ENCODE peak calls at places on chromosomes 16 and 17, in four cellular contexts. One of them, this sample, is unnamed.

GRCh38 chr17:37756060-37756459 is 11.2 kb upstream of the HNF1B start:
- DNase-seq in endothelial cell of umbilical vein: no peak
- DNase-seq in A549: no peak
- DNase-seq in breast epithelium: no peak
- DNase-seq in this sample: no peak

GRCh38 chr16:64428463-64428862 is 693.4 kb downstream of the CDH11 start:
- DNase-seq in endothelial cell of umbilical vein: peak
- DNase-seq in A549: no peak
- DNase-seq in breast epithelium: no peak
- DNase-seq in this sample: no peak

GRCh38 chr17:81312624-81313325 is 17.7 kb upstream of the SLC38A10 start:
- DNase-seq in endothelial cell of umbilical vein: no peak
- DNase-seq in A549: no peak
- DNase-seq in breast epithelium: no peak
- DNase-seq in this sample: no peak

GRCh38 chr16:66925322-66925840 is at the start of gene RRAD:
- DNase-seq in endothelial cell of umbilical vein: peak
- DNase-seq in A549: no peak
- DNase-seq in breast epithelium: no peak
- DNase-seq in this sample: no peak

GRCh38 chr16:89320717-89321501 is 103.4 kb downstream of the ZNF778 start:
- DNase-seq in endothelial cell of umbilical vein: no peak
- DNase-seq in A549: no peak
- DNase-seq in breast epithelium: no peak
- DNase-seq in this sample: no peak

GRCh38 chr16:81401035-81401950 is 43.3 kb upstream of the CMIP start:
- DNase-seq in endothelial cell of umbilical vein: peak
- DNase-seq in A549: peak
- DNase-seq in breast epithelium: peak
- DNase-seq in this sample: no peak

GRCh38 chr17:62840871-62841270 is 32.8 kb upstream of the MARCHF10 start:
- DNase-seq in endothelial cell of umbilical vein: no peak
- DNase-seq in A549: no peak
- DNase-seq in breast epithelium: no peak
- DNase-seq in this sample: peak

GRCh38 chr17:69997332-69997731 is 77.7 kb upstream of the KCNJ16 start:
- DNase-seq in endothelial cell of umbilical vein: peak
- DNase-seq in A549: no peak
- DNase-seq in breast epithelium: no peak
- DNase-seq in this sample: no peak

GRCh38 chr17:20066253-20066652 is 57.1 kb downstream of the SPECC1 start:
- DNase-seq in endothelial cell of umbilical vein: no peak
- DNase-seq in A549: peak
- DNase-seq in breast epithelium: peak
- DNase-seq in this sample: no peak

GRCh38 chr16:59192551-59193199 is 458.6 kb upstream of the GOT2 start:
- DNase-seq in endothelial cell of umbilical vein: peak
- DNase-seq in A549: no peak
- DNase-seq in breast epithelium: no peak
- DNase-seq in this sample: no peak

GRCh38 chr17:11644265-11645212 is 46.3 kb downstream of the DNAH9 start:
- DNase-seq in endothelial cell of umbilical vein: peak
- DNase-seq in A549: peak
- DNase-seq in breast epithelium: peak
- DNase-seq in this sample: peak

GRCh38 chr16:46555981-46556380 is 65.2 kb downstream of the SHCBP1 start:
- DNase-seq in endothelial cell of umbilical vein: no peak
- DNase-seq in A549: no peak
- DNase-seq in breast epithelium: no peak
- DNase-seq in this sample: no peak

GRCh38 chr16:73584157-73584556 is 536.2 kb upstream of the ZFHX3 start:
- DNase-seq in endothelial cell of umbilical vein: no peak
- DNase-seq in A549: no peak
- DNase-seq in breast epithelium: no peak
- DNase-seq in this sample: no peak

GRCh38 chr16:56360117-56361008 is 65.0 kb downstream of the AMFR start:
- DNase-seq in endothelial cell of umbilical vein: no peak
- DNase-seq in A549: no peak
- DNase-seq in breast epithelium: no peak
- DNase-seq in this sample: no peak

GRCh38 chr16:183005-183404 is 2.7 kb downstream of the HBQ1 start:
- DNase-seq in endothelial cell of umbilical vein: no peak
- DNase-seq in A549: no peak
- DNase-seq in breast epithelium: no peak
- DNase-seq in this sample: no peak

GRCh38 chr16:179431-179830 is 828 bp upstream of the HBQ1 start:
- DNase-seq in endothelial cell of umbilical vein: no peak
- DNase-seq in A549: no peak
- DNase-seq in breast epithelium: no peak
- DNase-seq in this sample: no peak

GRCh38 chr16:180101-180920 is at the start of gene HBQ1:
- DNase-seq in endothelial cell of umbilical vein: peak
- DNase-seq in A549: peak
- DNase-seq in breast epithelium: no peak
- DNase-seq in this sample: no peak

GRCh38 chr16:181668-182021 is 1.4 kb downstream of the HBQ1 start:
- DNase-seq in endothelial cell of umbilical vein: no peak
- DNase-seq in A549: no peak
- DNase-seq in breast epithelium: no peak
- DNase-seq in this sample: no peak

DNA sequence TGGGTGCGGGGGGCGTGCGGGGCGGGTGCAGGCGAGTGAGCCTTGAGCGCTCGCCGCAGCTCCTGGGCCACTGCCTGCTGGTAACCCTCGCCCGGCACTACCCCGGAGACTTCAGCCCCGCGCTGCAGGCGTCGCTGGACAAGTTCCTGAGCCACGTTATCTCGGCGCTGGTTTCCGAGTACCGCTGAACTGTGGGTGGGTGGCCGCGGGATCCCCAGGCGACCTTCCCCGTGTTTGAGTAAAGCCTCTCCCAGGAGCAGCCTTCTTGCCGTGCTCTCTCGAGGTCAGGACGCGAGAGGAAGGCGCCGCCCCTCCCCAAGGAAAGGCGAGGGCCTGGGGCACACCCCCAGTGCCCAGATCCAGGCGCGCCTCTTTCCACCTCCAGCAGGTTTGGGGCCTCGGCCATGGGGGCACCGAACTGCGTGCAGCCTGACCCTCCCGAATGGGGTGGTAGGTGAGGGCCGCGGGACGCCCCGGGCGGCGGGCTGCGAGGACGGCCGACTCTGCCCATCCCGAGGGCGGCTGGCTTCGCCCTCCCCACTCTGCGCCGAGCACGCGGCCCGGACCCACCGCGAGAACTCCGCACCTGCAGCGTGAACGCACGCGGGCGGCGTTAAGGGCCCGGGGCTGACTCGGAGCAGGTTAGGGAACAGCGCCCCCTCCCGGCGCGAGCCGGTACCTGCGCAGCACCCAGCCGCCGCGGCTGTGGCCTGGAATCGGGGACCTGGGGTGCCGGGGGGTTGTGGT is 835 bp downstream of the HBQ1 start:
- DNase-seq in endothelial cell of umbilical vein: peak
- DNase-seq in A549: peak
- DNase-seq in breast epithelium: no peak
- DNase-seq in this sample: no peak
- TF ChIP-seq POLR2A in endothelial cell of umbilical vein: peak
- TF ChIP-seq POLR2A in A549: no peak
- TF ChIP-seq POLR2A in breast epithelium: no peak
- TF ChIP-seq POLR2A in this sample: no peak

DNA sequence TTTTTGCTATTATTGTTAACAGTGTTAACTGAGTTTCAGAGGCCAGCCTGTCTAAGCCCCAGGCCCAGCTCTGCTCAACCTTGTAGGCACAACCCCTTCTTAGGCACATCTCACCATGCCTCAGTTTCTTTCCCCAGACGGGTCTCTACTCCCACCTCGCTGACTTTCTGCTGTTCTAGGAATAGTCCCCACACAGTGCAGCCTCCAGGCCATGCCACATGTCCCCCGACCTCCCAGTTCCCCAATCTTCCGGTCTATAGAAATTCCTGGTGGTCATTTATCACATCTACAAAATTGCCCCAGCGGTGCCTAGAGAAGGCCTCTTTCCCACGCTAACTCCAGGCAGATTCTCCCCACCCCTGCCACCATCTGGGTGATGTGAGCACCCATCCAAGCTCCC is 34.8 kb downstream of the ADGRG5 start:
- DNase-seq in endothelial cell of umbilical vein: no peak
- DNase-seq in A549: no peak
- DNase-seq in breast epithelium: no peak
- DNase-seq in this sample: peak
- TF ChIP-seq POLR2A in endothelial cell of umbilical vein: no peak
- TF ChIP-seq POLR2A in A549: no peak
- TF ChIP-seq POLR2A in breast epithelium: no peak
- TF ChIP-seq POLR2A in this sample: no peak

GRCh38 chr17:44281570-44281969 is 13.6 kb upstream of the SLC4A1 start:
- DNase-seq in endothelial cell of umbilical vein: no peak
- DNase-seq in A549: no peak
- DNase-seq in breast epithelium: no peak
- DNase-seq in this sample: no peak
- TF ChIP-seq POLR2A in endothelial cell of umbilical vein: no peak
- TF ChIP-seq POLR2A in A549: no peak
- TF ChIP-seq POLR2A in breast epithelium: no peak
- TF ChIP-seq POLR2A in this sample: no peak

GRCh38 chr17:64259922-64260321 is 3.1 kb downstream of the TEX2 start:
- DNase-seq in endothelial cell of umbilical vein: no peak
- DNase-seq in A549: no peak
- DNase-seq in breast epithelium: no peak
- DNase-seq in this sample: no peak

GRCh38 chr17:64262125-64262421 is 987 bp downstream of the TEX2 start:
- DNase-seq in endothelial cell of umbilical vein: no peak
- DNase-seq in A549: no peak
- DNase-seq in breast epithelium: no peak
- DNase-seq in this sample: no peak

GRCh38 chr17:64261422-64262124 is 1.5 kb downstream of the TEX2 start:
- DNase-seq in endothelial cell of umbilical vein: no peak
- DNase-seq in A549: no peak
- DNase-seq in breast epithelium: no peak
- DNase-seq in this sample: no peak

GRCh38 chr17:64264891-64265290 is 1.8 kb upstream of the TEX2 start:
- DNase-seq in endothelial cell of umbilical vein: no peak
- DNase-seq in A549: no peak
- DNase-seq in breast epithelium: no peak
- DNase-seq in this sample: no peak

DNA sequence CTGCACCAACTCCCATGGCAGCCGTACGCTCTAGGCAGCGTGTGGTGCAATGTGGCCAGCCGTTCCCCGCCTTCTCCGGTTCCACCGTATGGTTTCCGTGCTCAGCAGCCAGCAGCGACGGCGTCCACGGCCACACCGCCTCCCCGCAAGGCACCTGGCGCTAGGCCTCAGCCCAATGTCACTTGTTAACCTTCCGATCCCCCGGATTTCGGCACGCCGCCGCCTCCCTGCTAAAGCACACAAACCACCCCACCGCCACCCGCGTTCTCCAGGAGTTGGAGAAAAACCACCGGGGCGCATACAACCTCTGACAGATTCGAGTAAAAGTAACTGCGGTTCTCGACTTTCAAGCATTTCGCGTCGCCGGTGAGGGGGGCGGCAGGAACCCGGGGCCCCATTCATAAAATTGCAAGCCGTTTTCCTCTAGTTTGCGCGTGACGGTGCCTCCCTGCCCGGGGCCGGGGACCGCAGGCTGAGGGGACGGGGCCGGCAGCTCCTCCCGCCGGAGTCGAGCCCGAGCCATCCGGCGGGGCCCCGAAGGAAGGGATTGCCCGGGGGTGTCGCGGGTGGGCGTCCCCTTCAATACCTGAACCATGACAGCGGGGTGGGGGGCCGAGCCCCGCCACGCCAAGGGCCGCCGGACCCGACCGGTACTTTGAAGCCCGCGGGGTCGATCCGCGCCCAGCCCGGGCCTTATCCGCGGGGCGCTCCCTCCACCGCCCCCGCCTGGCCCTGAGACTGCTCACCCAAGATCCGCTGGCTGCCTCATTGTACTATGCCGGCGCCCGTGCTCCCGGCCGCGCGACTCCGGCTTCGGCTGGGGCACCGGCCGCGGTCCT is at the start of gene TEX2:
- DNase-seq in endothelial cell of umbilical vein: peak
- DNase-seq in A549: peak
- DNase-seq in breast epithelium: peak
- DNase-seq in this sample: no peak
- TF ChIP-seq POLR2A in endothelial cell of umbilical vein: peak
- TF ChIP-seq POLR2A in A549: peak
- TF ChIP-seq POLR2A in breast epithelium: no peak
- TF ChIP-seq POLR2A in this sample: peak

GRCh38 chr16:27444470-27444869 is 42.5 kb downstream of the IL21R start:
- DNase-seq in endothelial cell of umbilical vein: no peak
- DNase-seq in A549: no peak
- DNase-seq in breast epithelium: no peak
- DNase-seq in this sample: no peak
- TF ChIP-seq POLR2A in endothelial cell of umbilical vein: no peak
- TF ChIP-seq POLR2A in A549: no peak
- TF ChIP-seq POLR2A in breast epithelium: no peak
- TF ChIP-seq POLR2A in this sample: no peak

This sample was measured in esophagus muscularis mucosa.